ENCODE peak calls at places on chromosome 18, in six cellular contexts. S is fibroblast of lung, K is cardiac fibroblast, N is stomach, A is ovary, J is pancreas. B is an unnamed sample.

GRCh38 chr18:49778826-49779465 is 34.4 kb downstream of the ACAA2 start:
- DNase-seq in S (peak; percentile 13), K (no peak), N (no peak), A (no peak), J (no peak), B (no peak)

GRCh38 chr18:44887227-44887631 is 206.5 kb downstream of the SETBP1 start:
- DNase-seq in S (peak; percentile 79), K (peak; percentile 56), N (peak; percentile 72), A (no peak), J (peak; percentile 42), B (no peak)

GRCh38 chr18:47418746-47419145 is 167.3 kb upstream of the SKOR2 start:
- DNase-seq in S (peak; percentile 16), K (no peak), N (no peak), A (no peak), J (no peak), B (no peak)

GRCh38 chr18:48892146-48892855 is 58.5 kb downstream of the SMAD7 start:
- DNase-seq in S (no peak), K (no peak), N (no peak), A (no peak), J (no peak), B (no peak)

GRCh38 chr18:9454061-9454703 is 21.1 kb upstream of the RALBP1 start:
- DNase-seq in S (peak; percentile 90), K (peak; percentile 54), N (no peak), A (no peak), J (no peak), B (no peak)

GRCh38 chr18:76544511-76545350 is 49.7 kb upstream of the ZNF516 start:
- DNase-seq in S (no peak), K (no peak), N (no peak), A (no peak), J (no peak), B (peak; percentile 51)

GRCh38 chr18:21444465-21445023 is 156.0 kb downstream of the ESCO1 start:
- DNase-seq in S (peak; percentile 55), K (peak; percentile 79), N (no peak), A (peak; percentile 23), J (no peak), B (no peak)

GRCh38 chr18:32093106-32093511 is 1.4 kb downstream of the RNF138 start:
- DNase-seq in S (peak; percentile 65), K (peak; percentile 67), N (peak; percentile 59), A (peak; percentile 37), J (no peak), B (peak; percentile 87)

GRCh38 chr18:8937112-8937641 is 165.3 kb upstream of the NDUFV2 start:
- DNase-seq in S (peak; percentile 65), K (no peak), N (no peak), A (no peak), J (no peak), B (no peak)

GRCh38 chr18:9763876-9764605 is 55.9 kb downstream of the RAB31 start:
- DNase-seq in S (peak; percentile 55), K (no peak), N (no peak), A (no peak), J (no peak), B (no peak)

GRCh38 chr18:13608791-13609552 is 117.4 kb downstream of the FAM210A start:
- DNase-seq in S (no peak), K (no peak), N (no peak), A (no peak), J (no peak), B (no peak)

GRCh38 chr18:2897448-2898052 is 50.7 kb downstream of the EMILIN2 start:
- DNase-seq in S (no peak), K (no peak), N (no peak), A (no peak), J (no peak), B (no peak)

GRCh38 chr18:48017625-48018024 is 87.2 kb upstream of the SMAD2 start:
- DNase-seq in S (no peak), K (peak; percentile 74), N (peak; percentile 13), A (no peak), J (no peak), B (no peak)

GRCh38 chr18:48629730-48630324 is 91.0 kb downstream of the CTIF start:
- DNase-seq in S (peak; percentile 99), K (peak; percentile 94), N (no peak), A (no peak), J (no peak), B (peak; percentile 89)

DNA sequence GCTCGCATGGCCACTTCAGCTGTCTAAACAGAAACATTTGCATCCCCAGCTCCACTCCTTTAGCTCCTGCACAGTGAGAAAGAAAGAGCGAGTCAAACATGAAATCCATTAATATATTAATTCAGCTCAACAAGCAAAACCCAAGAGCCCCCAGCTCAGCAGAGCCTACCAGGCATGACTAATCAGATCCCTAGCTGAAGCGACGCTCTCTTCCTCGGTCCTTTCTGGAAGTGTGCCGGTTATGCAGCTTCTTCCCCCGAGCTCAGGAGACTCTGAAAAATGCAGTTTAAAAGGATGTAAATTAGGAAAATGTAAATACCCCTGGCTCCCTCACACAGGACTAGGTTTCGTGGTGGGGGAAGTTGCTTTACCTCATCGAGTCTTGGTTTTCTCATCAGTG is 221.5 kb downstream of the ANKRD30B start:
- DNase-seq in S (no peak), K (no peak), N (no peak), A (no peak), J (no peak), B (no peak)
- TF ChIP-seq CTCF in S (no peak), K (no peak), N (no peak), A (no peak), J (no peak), B (no peak)

DNA sequence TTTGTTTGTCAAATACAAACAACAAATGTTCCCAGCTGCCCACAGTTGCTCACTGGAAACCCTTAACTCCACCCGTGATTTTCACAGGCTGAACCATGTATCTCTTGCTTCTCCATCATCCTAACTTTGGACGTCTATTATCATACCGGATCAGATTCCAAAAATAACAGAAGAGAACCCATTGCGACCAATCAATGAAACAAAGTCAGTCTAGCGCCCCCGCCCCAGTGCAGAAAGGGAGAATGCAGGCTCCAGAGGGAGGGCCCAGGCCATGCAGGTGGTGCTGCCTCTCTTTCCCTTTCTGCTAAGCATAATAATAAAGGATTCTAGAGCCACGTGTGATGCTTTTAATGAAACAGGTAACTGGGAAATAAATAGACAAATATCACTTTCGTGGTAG is 24.1 kb downstream of the COLEC12 start:
- DNase-seq in S (no peak), K (no peak), N (no peak), A (no peak), J (no peak), B (no peak)
- TF ChIP-seq CTCF in S (no peak), K (no peak), N (no peak), A (no peak), J (no peak), B (no peak)

GRCh38 chr18:52352920-52353319 is 12.9 kb downstream of the DCC start:
- DNase-seq in S (no peak), K (no peak), N (no peak), A (no peak), J (no peak), B (no peak)
- TF ChIP-seq CTCF in S (no peak), K (no peak), N (no peak), A (no peak), J (no peak), B (no peak)

DNA sequence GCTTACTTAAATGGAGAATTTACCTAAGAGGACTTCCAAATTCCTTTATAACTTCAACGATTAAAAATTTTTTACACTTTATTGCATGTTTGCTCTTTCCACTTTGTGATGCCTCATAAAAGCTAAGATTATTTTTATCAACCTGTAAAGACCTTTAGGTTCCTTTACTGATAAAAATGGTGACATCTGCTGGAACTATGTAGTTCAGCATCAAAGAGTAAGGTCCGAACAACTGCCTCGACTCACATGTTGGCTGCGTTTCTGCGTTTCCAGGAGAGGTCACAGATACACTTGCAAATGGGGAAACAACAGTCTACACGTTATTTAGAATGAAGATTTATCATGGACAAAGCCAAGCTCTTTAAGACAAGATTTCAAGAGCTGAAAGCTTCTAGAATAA is 18.8 kb upstream of the TMX3 start:
- DNase-seq in S (no peak), K (no peak), N (no peak), A (no peak), J (no peak), B (no peak)
- TF ChIP-seq CTCF in S (no peak), K (no peak), N (no peak), A (no peak), J (no peak), B (no peak)

DNA sequence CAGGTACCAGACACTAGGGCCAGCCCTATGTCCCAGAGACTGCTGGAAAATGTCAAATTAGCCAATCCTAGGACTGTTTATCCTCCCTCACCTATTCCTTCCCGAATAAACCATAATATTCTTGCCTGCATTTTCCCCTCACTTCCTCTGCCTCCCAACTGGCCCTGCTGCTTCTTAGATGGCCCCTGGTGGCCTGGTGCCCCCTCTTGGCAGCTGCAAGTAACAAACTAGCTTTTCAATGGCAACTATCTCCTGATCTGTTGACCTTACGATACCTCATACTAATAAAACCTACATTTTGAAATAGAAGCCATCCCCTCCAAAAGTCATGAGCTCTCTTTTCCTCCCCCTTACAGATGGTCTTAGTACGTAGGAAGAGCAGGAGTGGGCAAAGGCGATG is 132.0 kb downstream of the ALPK2 start:
- DNase-seq in S (no peak), K (no peak), N (no peak), A (no peak), J (no peak), B (no peak)
- TF ChIP-seq CTCF in S (peak; percentile 27), K (peak; percentile 26), N (no peak), A (no peak), J (no peak), B (peak; percentile 30)

B was measured in osteocyte.